ENCODE peak calls at places on chromosomes 2 and 18, in six cellular contexts. One of them, this sample, is unnamed.

GRCh38 chr18:44680271-44681038 is at the start of gene SETBP1:
- DNase-seq in AG09309: peak; percentile 20
- DNase-seq in mucosa of descending colon: peak; percentile 81
- DNase-seq in astrocyte of the spinal cord: peak; percentile 68
- DNase-seq in fibroblast of pulmonary artery: peak; percentile 40
- DNase-seq in K562: peak; percentile 11
- DNase-seq in this sample: peak; percentile 42

GRCh38 chr2:41836944-41837343 is 210.9 kb upstream of the PKDCC start:
- DNase-seq in AG09309: no peak
- DNase-seq in mucosa of descending colon: no peak
- DNase-seq in astrocyte of the spinal cord: peak; percentile 51
- DNase-seq in fibroblast of pulmonary artery: peak; percentile 75
- DNase-seq in K562: peak; percentile 28
- DNase-seq in this sample: no peak

GRCh38 chr2:204625135-204625534 is 79.9 kb downstream of the PARD3B start:
- DNase-seq in AG09309: no peak
- DNase-seq in mucosa of descending colon: no peak
- DNase-seq in astrocyte of the spinal cord: no peak
- DNase-seq in fibroblast of pulmonary artery: peak; percentile 8
- DNase-seq in K562: no peak
- DNase-seq in this sample: no peak

GRCh38 chr18:79510731-79511141 is 115.0 kb downstream of the NFATC1 start:
- DNase-seq in AG09309: no peak
- DNase-seq in mucosa of descending colon: peak; percentile 49
- DNase-seq in astrocyte of the spinal cord: no peak
- DNase-seq in fibroblast of pulmonary artery: no peak
- DNase-seq in K562: no peak
- DNase-seq in this sample: no peak

GRCh38 chr2:112959109-112959591 is 18.7 kb upstream of the IL36G start:
- DNase-seq in AG09309: no peak
- DNase-seq in mucosa of descending colon: no peak
- DNase-seq in astrocyte of the spinal cord: no peak
- DNase-seq in fibroblast of pulmonary artery: peak; percentile 16
- DNase-seq in K562: peak; percentile 55
- DNase-seq in this sample: no peak

GRCh38 chr2:64008434-64009009 is 10.7 kb downstream of the VPS54 start:
- DNase-seq in AG09309: no peak
- DNase-seq in mucosa of descending colon: no peak
- DNase-seq in astrocyte of the spinal cord: no peak
- DNase-seq in fibroblast of pulmonary artery: no peak
- DNase-seq in K562: no peak
- DNase-seq in this sample: no peak

GRCh38 chr18:61333746-61334490 is 688 bp downstream of the CDH20 start:
- DNase-seq in AG09309: no peak
- DNase-seq in mucosa of descending colon: no peak
- DNase-seq in astrocyte of the spinal cord: peak; percentile 29
- DNase-seq in fibroblast of pulmonary artery: no peak
- DNase-seq in K562: no peak
- DNase-seq in this sample: no peak

GRCh38 chr2:185880396-185880795 is 141.8 kb downstream of the FSIP2 start:
- DNase-seq in AG09309: no peak
- DNase-seq in mucosa of descending colon: no peak
- DNase-seq in astrocyte of the spinal cord: no peak
- DNase-seq in fibroblast of pulmonary artery: no peak
- DNase-seq in K562: no peak
- DNase-seq in this sample: no peak

GRCh38 chr2:9095690-9096089 is 92.2 kb upstream of the MBOAT2 start:
- DNase-seq in AG09309: no peak
- DNase-seq in mucosa of descending colon: no peak
- DNase-seq in astrocyte of the spinal cord: peak; percentile 54
- DNase-seq in fibroblast of pulmonary artery: peak; percentile 38
- DNase-seq in K562: no peak
- DNase-seq in this sample: no peak

GRCh38 chr2:3345621-3346020 is 32.0 kb downstream of the EIPR1 start:
- DNase-seq in AG09309: no peak
- DNase-seq in mucosa of descending colon: no peak
- DNase-seq in astrocyte of the spinal cord: no peak
- DNase-seq in fibroblast of pulmonary artery: no peak
- DNase-seq in K562: no peak
- DNase-seq in this sample: no peak

GRCh38 chr2:151290467-151290866 is 999 bp upstream of the NMI start:
- DNase-seq in AG09309: no peak
- DNase-seq in mucosa of descending colon: no peak
- DNase-seq in astrocyte of the spinal cord: no peak
- DNase-seq in fibroblast of pulmonary artery: no peak
- DNase-seq in K562: no peak
- DNase-seq in this sample: no peak

GRCh38 chr2:233022561-233022960 is 9.5 kb upstream of the NGEF start:
- DNase-seq in AG09309: no peak
- DNase-seq in mucosa of descending colon: no peak
- DNase-seq in astrocyte of the spinal cord: no peak
- DNase-seq in fibroblast of pulmonary artery: no peak
- DNase-seq in K562: no peak
- DNase-seq in this sample: no peak

GRCh38 chr2:18924905-18925691 is 335.7 kb upstream of the NT5C1B start:
- DNase-seq in AG09309: peak; percentile 59
- DNase-seq in mucosa of descending colon: no peak
- DNase-seq in astrocyte of the spinal cord: peak; percentile 79
- DNase-seq in fibroblast of pulmonary artery: peak; percentile 79
- DNase-seq in K562: no peak
- DNase-seq in this sample: peak; percentile 81

GRCh38 chr2:26178746-26179436 is 6.0 kb downstream of the GAREM2 start:
- DNase-seq in AG09309: no peak
- DNase-seq in mucosa of descending colon: peak; percentile 68
- DNase-seq in astrocyte of the spinal cord: no peak
- DNase-seq in fibroblast of pulmonary artery: no peak
- DNase-seq in K562: peak; percentile 54
- DNase-seq in this sample: no peak

GRCh38 chr2:25305809-25306208 is 35.9 kb downstream of the DNMT3A start:
- DNase-seq in AG09309: no peak
- DNase-seq in mucosa of descending colon: peak; percentile 37
- DNase-seq in astrocyte of the spinal cord: no peak
- DNase-seq in fibroblast of pulmonary artery: no peak
- DNase-seq in K562: no peak
- DNase-seq in this sample: no peak

GRCh38 chr2:9333591-9334171 is 89.6 kb downstream of the ITGB1BP1 start:
- DNase-seq in AG09309: peak; percentile 59
- DNase-seq in mucosa of descending colon: no peak
- DNase-seq in astrocyte of the spinal cord: peak; percentile 89
- DNase-seq in fibroblast of pulmonary artery: peak; percentile 89
- DNase-seq in K562: peak; percentile 35
- DNase-seq in this sample: no peak

GRCh38 chr2:152555048-152555447 is 162.2 kb downstream of the PRPF40A start:
- DNase-seq in AG09309: no peak
- DNase-seq in mucosa of descending colon: no peak
- DNase-seq in astrocyte of the spinal cord: peak; percentile 32
- DNase-seq in fibroblast of pulmonary artery: peak; percentile 35
- DNase-seq in K562: no peak
- DNase-seq in this sample: no peak

GRCh38 chr2:238284802-238285515 is 3.5 kb downstream of the PER2 start:
- DNase-seq in AG09309: no peak
- DNase-seq in mucosa of descending colon: peak; percentile 58
- DNase-seq in astrocyte of the spinal cord: no peak
- DNase-seq in fibroblast of pulmonary artery: no peak
- DNase-seq in K562: no peak
- DNase-seq in this sample: no peak

GRCh38 chr2:23387849-23388248 is 2.9 kb downstream of the KLHL29 start:
- DNase-seq in AG09309: no peak
- DNase-seq in mucosa of descending colon: no peak
- DNase-seq in astrocyte of the spinal cord: no peak
- DNase-seq in fibroblast of pulmonary artery: no peak
- DNase-seq in K562: no peak
- DNase-seq in this sample: no peak

GRCh38 chr2:101501443-101501842 is 26.5 kb upstream of the RFX8 start:
- DNase-seq in AG09309: no peak
- DNase-seq in mucosa of descending colon: no peak
- DNase-seq in astrocyte of the spinal cord: peak; percentile 55
- DNase-seq in fibroblast of pulmonary artery: no peak
- DNase-seq in K562: no peak
- DNase-seq in this sample: no peak

GRCh38 chr2:134401081-134401497 is 147.2 kb downstream of the MGAT5 start:
- DNase-seq in AG09309: no peak
- DNase-seq in mucosa of descending colon: peak; percentile 57
- DNase-seq in astrocyte of the spinal cord: no peak
- DNase-seq in fibroblast of pulmonary artery: peak; percentile 29
- DNase-seq in K562: no peak
- DNase-seq in this sample: no peak

GRCh38 chr2:101119431-101119830 is 31.8 kb downstream of the TBC1D8 start:
- DNase-seq in AG09309: no peak
- DNase-seq in mucosa of descending colon: no peak
- DNase-seq in astrocyte of the spinal cord: peak; percentile 59
- DNase-seq in fibroblast of pulmonary artery: peak; percentile 26
- DNase-seq in K562: no peak
- DNase-seq in this sample: no peak

GRCh38 chr2:172361360-172361759 is 66.0 kb upstream of the ITGA6 start:
- DNase-seq in AG09309: no peak
- DNase-seq in mucosa of descending colon: no peak
- DNase-seq in astrocyte of the spinal cord: no peak
- DNase-seq in fibroblast of pulmonary artery: peak; percentile 13
- DNase-seq in K562: no peak
- DNase-seq in this sample: no peak

GRCh38 chr2:196242131-196242620 is 70.8 kb upstream of the STK17B start:
- DNase-seq in AG09309: no peak
- DNase-seq in mucosa of descending colon: no peak
- DNase-seq in astrocyte of the spinal cord: peak; percentile 46
- DNase-seq in fibroblast of pulmonary artery: no peak
- DNase-seq in K562: no peak
- DNase-seq in this sample: no peak

GRCh38 chr2:135820003-135820618 is 16.9 kb downstream of the LCT start:
- DNase-seq in AG09309: no peak
- DNase-seq in mucosa of descending colon: no peak
- DNase-seq in astrocyte of the spinal cord: peak; percentile 79
- DNase-seq in fibroblast of pulmonary artery: no peak
- DNase-seq in K562: no peak
- DNase-seq in this sample: no peak

DNA sequence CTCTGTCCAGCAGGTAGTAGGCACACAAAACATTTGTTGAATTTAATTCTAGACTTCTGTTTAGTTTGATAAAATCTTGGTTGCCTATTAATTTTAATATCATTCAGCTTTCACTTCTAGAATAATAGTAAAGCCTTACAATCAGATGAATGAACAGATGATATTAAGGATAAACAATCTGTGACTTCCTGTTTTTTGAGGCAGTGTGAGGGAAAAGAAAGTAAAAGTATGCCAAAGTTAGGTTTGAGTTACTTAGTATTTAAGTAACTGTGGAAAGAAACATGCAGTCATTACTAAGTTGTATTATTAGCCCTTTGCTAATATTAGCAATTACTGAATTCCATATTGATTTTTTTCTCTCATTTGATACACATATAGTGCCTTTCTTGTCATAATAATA is 31.5 kb downstream of the EPB41L5 start:
- DNase-seq in AG09309: no peak
- DNase-seq in mucosa of descending colon: no peak
- DNase-seq in astrocyte of the spinal cord: no peak
- DNase-seq in fibroblast of pulmonary artery: no peak
- DNase-seq in K562: no peak
- DNase-seq in this sample: no peak
- TF ChIP-seq CTCF in AG09309: no peak
- TF ChIP-seq CTCF in mucosa of descending colon: no peak
- TF ChIP-seq CTCF in astrocyte of the spinal cord: no peak
- TF ChIP-seq CTCF in fibroblast of pulmonary artery: no peak
- TF ChIP-seq CTCF in K562: no peak
- TF ChIP-seq CTCF in this sample: no peak

GRCh38 chr2:44364604-44365003 is 2.9 kb downstream of the CAMKMT start:
- DNase-seq in AG09309: no peak
- DNase-seq in mucosa of descending colon: no peak
- DNase-seq in astrocyte of the spinal cord: no peak
- DNase-seq in fibroblast of pulmonary artery: no peak
- DNase-seq in K562: peak; percentile 29
- DNase-seq in this sample: no peak

GRCh38 chr2:44360749-44361329 is 455 bp downstream of the PREPL start:
- DNase-seq in AG09309: no peak
- DNase-seq in mucosa of descending colon: no peak
- DNase-seq in astrocyte of the spinal cord: no peak
- DNase-seq in fibroblast of pulmonary artery: peak; percentile 14
- DNase-seq in K562: no peak
- DNase-seq in this sample: no peak

GRCh38 chr2:44362207-44363015 is 664 bp downstream of the CAMKMT start:
- DNase-seq in AG09309: no peak
- DNase-seq in mucosa of descending colon: peak; percentile 54
- DNase-seq in astrocyte of the spinal cord: peak; percentile 54
- DNase-seq in fibroblast of pulmonary artery: peak; percentile 55
- DNase-seq in K562: peak; percentile 19
- DNase-seq in this sample: no peak

GRCh38 chr2:44358498-44358897 is 2.8 kb downstream of the PREPL start:
- DNase-seq in AG09309: no peak
- DNase-seq in mucosa of descending colon: no peak
- DNase-seq in astrocyte of the spinal cord: peak; percentile 72
- DNase-seq in fibroblast of pulmonary artery: peak; percentile 77
- DNase-seq in K562: no peak
- DNase-seq in this sample: no peak

DNA sequence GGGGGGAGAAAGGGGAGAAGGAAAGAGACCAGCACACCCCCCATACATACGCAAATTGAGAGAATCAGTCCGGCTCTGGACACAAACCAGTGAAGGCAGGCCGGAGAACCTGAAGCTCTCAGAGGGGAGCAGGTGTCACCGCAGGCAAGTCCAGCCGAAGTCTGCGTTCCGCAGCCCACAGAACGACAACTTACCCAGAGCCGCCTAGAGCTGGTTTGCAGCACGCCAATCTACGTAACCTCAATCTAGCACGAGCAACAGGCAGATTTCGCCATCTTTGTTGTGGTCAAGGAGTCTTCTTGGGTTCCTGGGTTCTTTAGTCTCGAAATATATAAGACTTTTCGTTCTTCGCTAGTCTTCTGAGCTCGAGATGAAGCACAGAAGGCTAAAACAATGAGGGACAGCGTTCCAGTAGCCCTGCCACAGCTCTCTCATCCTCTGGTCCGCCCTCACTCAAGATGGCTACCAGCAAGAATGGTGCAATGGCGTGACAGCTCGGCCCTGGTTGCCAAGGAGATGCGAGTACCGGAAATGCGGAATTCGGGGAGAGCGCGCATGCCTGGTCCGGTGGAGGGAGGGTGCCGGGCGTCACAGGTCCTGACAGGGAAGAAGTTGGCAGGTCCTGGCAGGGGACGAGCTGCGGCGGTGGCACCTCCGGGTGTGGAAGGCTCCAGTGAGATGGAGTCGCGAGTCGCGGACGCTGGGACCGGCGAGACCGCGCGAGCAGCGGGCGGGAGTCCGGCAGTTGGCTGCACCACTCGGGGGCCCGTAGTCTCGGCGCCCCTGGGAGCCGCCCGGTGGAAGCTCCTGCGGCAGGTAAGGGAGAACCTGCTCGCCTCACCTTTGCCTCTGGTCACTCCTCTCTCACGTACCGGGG is at the start of the genes CAMKMT and PREPL:
- DNase-seq in AG09309: peak; percentile 92
- DNase-seq in mucosa of descending colon: peak; percentile 99
- DNase-seq in astrocyte of the spinal cord: peak; percentile 99
- DNase-seq in fibroblast of pulmonary artery: peak; percentile 99
- DNase-seq in K562: peak; percentile 98
- DNase-seq in this sample: peak; percentile 97
- TF ChIP-seq CTCF in AG09309: no peak
- TF ChIP-seq CTCF in mucosa of descending colon: no peak
- TF ChIP-seq CTCF in astrocyte of the spinal cord: no peak
- TF ChIP-seq CTCF in fibroblast of pulmonary artery: no peak
- TF ChIP-seq CTCF in K562: no peak
- TF ChIP-seq CTCF in this sample: no peak

GRCh38 chr2:217653240-217653639 is 349.6 kb downstream of the TNS1 start:
- DNase-seq in AG09309: peak; percentile 94
- DNase-seq in mucosa of descending colon: no peak
- DNase-seq in astrocyte of the spinal cord: peak; percentile 76
- DNase-seq in fibroblast of pulmonary artery: peak; percentile 61
- DNase-seq in K562: no peak
- DNase-seq in this sample: peak; percentile 71
- TF ChIP-seq CTCF in AG09309: peak; percentile 23
- TF ChIP-seq CTCF in mucosa of descending colon: no peak
- TF ChIP-seq CTCF in astrocyte of the spinal cord: no peak
- TF ChIP-seq CTCF in fibroblast of pulmonary artery: no peak
- TF ChIP-seq CTCF in K562: no peak
- TF ChIP-seq CTCF in this sample: peak; percentile 11

GRCh38 chr18:13070460-13070859 is 79.3 kb downstream of the CEP192 start:
- DNase-seq in AG09309: no peak
- DNase-seq in mucosa of descending colon: no peak
- DNase-seq in astrocyte of the spinal cord: no peak
- DNase-seq in fibroblast of pulmonary artery: peak; percentile 18
- DNase-seq in K562: no peak
- DNase-seq in this sample: no peak
- TF ChIP-seq CTCF in AG09309: no peak
- TF ChIP-seq CTCF in mucosa of descending colon: no peak
- TF ChIP-seq CTCF in astrocyte of the spinal cord: no peak
- TF ChIP-seq CTCF in fibroblast of pulmonary artery: no peak
- TF ChIP-seq CTCF in K562: no peak
- TF ChIP-seq CTCF in this sample: no peak

This sample was measured in AG09319.